ENCODE peak calls at places on chromosomes 4 and X, in five cellular contexts. J, N, S, M and F are unnamed samples.
A peak's percentile ranks its signal among the peaks of the same experiment; 100 is the strongest.

GRCh38 chrX:49850028-49850427 is 20.9 kb downstream of the PAGE4 start:
- DNase-seq in M (no peak), N (no peak), J (no peak), S (no peak), F (no peak)

GRCh38 chr4:74632634-74633033 is 161.7 kb downstream of the BTC start:
- DNase-seq in J (peak; percentile 88), M (no peak), N (peak; percentile 72), S (no peak), F (no peak)

GRCh38 chr4:40788338-40788737 is 38.6 kb downstream of the NSUN7 start:
- DNase-seq in M (no peak), N (no peak), J (no peak), S (no peak), F (no peak)

GRCh38 chrX:151397741-151398070 is 700 bp downstream of the VMA21 start:
- DNase-seq in J (no peak), M (no peak), N (no peak), S (no peak), F (no peak)

GRCh38 chr4:11596989-11597388 is 168.3 kb upstream of the HS3ST1 start:
- DNase-seq in M (no peak), S (no peak), N (no peak), J (no peak), F (no peak)

GRCh38 chr4:82948647-82949204 is 48.2 kb downstream of the THAP9 start:
- DNase-seq in N (peak; percentile 44), S (no peak), M (no peak), J (peak; percentile 52), F (no peak)

GRCh38 chr4:158428242-158428641 is 93.4 kb upstream of the RXFP1 start:
- DNase-seq in S (no peak), M (no peak), J (peak; percentile 31), N (no peak), F (no peak)

GRCh38 chrX:13153796-13154195 is 109.4 kb upstream of the FAM9C start:
- DNase-seq in N (no peak), S (no peak), J (peak; percentile 19), M (no peak), F (no peak)

GRCh38 chr4:186606593-186606992 is 51.2 kb upstream of the MTNR1A start:
- DNase-seq in M (no peak), N (peak; percentile 64), S (no peak), J (peak; percentile 40), F (no peak)

GRCh38 chr4:135777386-135777785 is 1575.8 kb upstream of the PABPC4L start:
- DNase-seq in J (no peak), S (no peak), N (no peak), M (no peak), F (no peak)

GRCh38 chrX:65587616-65588526 is 53.3 kb upstream of the LAS1L start:
- DNase-seq in S (no peak), J (peak; percentile 49), M (no peak), N (no peak), F (no peak)

DNA sequence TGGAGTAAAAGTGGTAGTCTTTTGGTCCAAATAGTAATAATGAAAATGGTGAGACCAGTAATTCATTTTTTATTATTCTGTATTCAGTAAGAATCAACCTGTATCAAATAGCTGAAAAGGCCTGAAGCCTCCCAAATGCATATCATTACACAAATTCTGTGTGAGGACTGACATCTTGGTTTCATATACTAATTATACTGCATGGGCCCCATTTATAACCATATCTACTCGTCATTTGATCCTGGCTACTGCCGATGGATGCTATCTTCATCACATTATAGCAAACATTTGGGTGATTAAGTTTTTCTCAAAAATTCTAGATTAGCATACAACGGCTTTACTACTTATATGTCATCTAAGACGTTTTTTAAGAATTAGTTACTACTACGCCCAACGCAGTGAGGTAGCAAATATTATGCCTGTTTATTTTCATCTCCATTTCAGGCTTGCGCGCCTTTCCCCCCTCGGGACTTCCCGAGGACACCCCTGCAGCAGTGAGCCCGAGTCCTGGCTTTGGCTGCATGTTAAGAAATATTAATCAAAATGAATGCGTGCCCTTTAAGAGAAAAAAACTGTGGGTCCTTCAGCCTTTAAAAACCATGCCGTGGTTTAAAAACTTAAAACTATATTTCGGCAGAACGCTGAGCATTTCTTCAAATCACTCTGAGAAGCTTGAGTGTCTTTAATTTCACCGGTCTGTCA is 824 bp upstream of the MMAA start:
- DNase-seq in J (no peak), M (no peak), N (no peak), S (no peak), F (no peak)
- H4K91ac ChIP-seq in J (peak overlapping the region; percentile 92), M (no peak overlapping the region), N (no peak overlapping the region), S (no peak overlapping the region), F (no peak overlapping the region)

GRCh38 chr4:34649716-34650115 is 1594.6 kb downstream of the ARAP2 start:
- DNase-seq in N (no peak), M (no peak), S (no peak), J (no peak), F (no peak)
- H4K91ac ChIP-seq in N (no peak overlapping the region), M (no peak overlapping the region), S (no peak overlapping the region), J (no peak overlapping the region), F (no peak overlapping the region)

GRCh38 chrX:115017455-115017854 is at the start of gene IL13RA2:
- DNase-seq in M (no peak), N (peak; percentile 8), J (no peak), S (no peak), F (no peak)

GRCh38 chrX:115018944-115019343 is 1.5 kb upstream of the IL13RA2 start:
- DNase-seq in N (no peak), M (no peak), J (no peak), S (no peak), F (no peak)

GRCh38 chrX:115011428-115011827 is 6.0 kb downstream of the IL13RA2 start:
- DNase-seq in N (no peak), M (no peak), J (no peak), S (no peak), F (no peak)

GRCh38 chrX:115018040-115018647 is 728 bp upstream of the IL13RA2 start:
- DNase-seq in N (no peak), M (no peak), S (no peak), J (no peak), F (no peak)

GRCh38 chrX:115013705-115014104 is 3.7 kb downstream of the IL13RA2 start:
- DNase-seq in M (no peak), S (no peak), J (peak; percentile 57), N (peak; percentile 21), F (no peak)
- H4K91ac ChIP-seq in M (no peak overlapping the region), S (no peak overlapping the region), J (no peak overlapping the region), N (no peak overlapping the region), F (no peak overlapping the region)

DNA sequence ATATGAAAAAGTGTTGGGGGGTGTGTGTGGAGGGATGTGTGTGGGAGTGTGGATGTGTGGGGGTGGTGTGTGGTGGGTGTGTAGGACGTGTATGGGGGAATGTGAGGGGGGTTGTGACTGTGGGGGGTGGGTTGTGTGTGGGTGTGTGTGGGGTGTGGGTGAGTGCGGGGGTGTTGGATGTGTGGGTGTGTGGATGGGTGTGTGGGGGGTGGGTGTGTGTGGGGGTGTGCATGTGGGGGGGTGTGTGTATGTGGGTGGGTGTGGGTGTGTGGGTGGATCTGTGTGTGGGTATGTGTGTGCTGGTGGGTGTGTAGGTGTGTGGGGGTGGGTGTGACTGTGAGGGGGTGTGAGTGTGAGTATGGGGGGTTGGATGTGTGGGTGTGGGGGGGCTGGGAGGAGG is 47.8 kb downstream of the KDR start:
- DNase-seq in S (no peak), N (no peak), M (no peak), J (no peak), F (no peak)
- H4K91ac ChIP-seq in S (no peak overlapping the region), N (no peak overlapping the region), M (no peak overlapping the region), J (no peak overlapping the region), F (no peak overlapping the region)

DNA sequence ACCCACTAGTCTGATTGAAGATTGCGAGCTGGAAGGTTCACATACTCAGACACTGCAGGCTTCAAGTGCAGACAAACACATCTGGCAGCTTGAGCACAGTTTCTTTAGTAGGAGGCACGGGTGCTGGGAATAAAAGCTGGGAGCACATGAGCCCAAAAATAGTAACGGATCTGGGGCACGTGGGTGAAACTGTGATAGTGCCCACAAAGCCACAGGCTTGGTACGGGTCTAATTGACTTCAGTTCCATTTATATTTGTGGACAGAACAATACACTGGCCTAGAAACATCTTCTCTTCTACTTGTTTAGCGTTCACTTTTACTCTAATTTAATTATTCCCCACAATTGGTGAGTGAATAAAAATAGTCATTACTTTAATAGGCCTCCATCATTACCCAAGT is 2370.7 kb downstream of the PCDH7 start:
- DNase-seq in S (no peak), M (no peak), N (no peak), J (no peak), F (no peak)
- H4K91ac ChIP-seq in S (no peak overlapping the region), M (no peak overlapping the region), N (no peak overlapping the region), J (no peak overlapping the region), F (no peak overlapping the region)

GRCh38 chr4:8244001-8244757 is 25.4 kb upstream of the HTRA3 start:
- DNase-seq in N (no peak), M (no peak), J (no peak), S (no peak), F (no peak)
- H4K91ac ChIP-seq in N (peak overlapping the region; percentile 6), M (no peak overlapping the region), J (no peak overlapping the region), S (no peak overlapping the region), F (no peak overlapping the region)

GRCh38 chr4:4248885-4249203 is 821 bp upstream of the TMEM128 start:
- DNase-seq in S (no peak), J (peak; percentile 22), M (no peak), N (peak; percentile 28), F (no peak)

GRCh38 chr4:4248036-4248884 is at the start of gene TMEM128:
- DNase-seq in N (peak; percentile 96), J (peak; percentile 93), S (peak; percentile 93), M (peak; percentile 93), F (peak; percentile 54)

GRCh38 chr4:4249876-4250275 is 1.9 kb upstream of the TMEM128 start:
- DNase-seq in S (no peak), M (no peak), N (no peak), J (no peak), F (no peak)

GRCh38 chr4:4245172-4245571 is 2.9 kb downstream of the TMEM128 start:
- DNase-seq in J (no peak), S (no peak), M (no peak), N (no peak), F (no peak)

GRCh38 chr4:4247711-4248035 is 350 bp downstream of the TMEM128 start:
- DNase-seq in S (no peak), N (no peak), J (peak; percentile 18), M (no peak), F (no peak)
- H4K91ac ChIP-seq in S (no peak overlapping the region), N (peak overlapping the region; percentile 64), J (peak overlapping the region; percentile 20), M (no peak overlapping the region), F (no peak overlapping the region)

DNA sequence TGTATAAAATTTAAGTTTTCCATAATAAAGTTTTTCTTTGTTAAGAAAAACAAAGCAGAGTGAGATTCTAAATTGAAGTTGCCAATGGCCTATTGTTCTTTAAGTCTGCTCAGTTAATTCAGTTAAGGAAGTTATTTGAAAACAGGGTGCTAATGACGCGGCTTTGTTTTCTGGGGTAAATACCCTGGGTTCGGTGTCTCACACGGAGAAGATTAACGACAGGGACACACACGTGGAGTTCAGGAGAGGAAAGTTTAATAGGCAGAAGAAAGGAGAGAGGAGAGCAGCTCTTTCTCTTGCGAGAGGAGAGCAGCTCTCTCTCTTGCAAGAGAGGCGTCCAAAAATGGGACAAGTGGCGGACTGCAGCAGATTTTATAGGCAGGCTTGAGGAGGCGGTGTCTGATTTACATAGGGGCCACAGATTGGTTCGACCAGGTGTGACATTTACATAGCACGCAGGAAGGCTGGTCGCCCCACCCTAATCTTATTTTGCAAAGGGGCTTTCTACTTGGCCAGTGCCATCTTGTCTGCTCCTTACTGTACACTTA is 9.6 kb downstream of the CA5B start:
- DNase-seq in S (no peak), N (no peak), J (no peak), M (no peak), F (no peak)
- H4K91ac ChIP-seq in S (no peak overlapping the region), N (no peak overlapping the region), J (no peak overlapping the region), M (no peak overlapping the region), F (no peak overlapping the region)